ENCODE peak calls at places on chromosomes 16 and 17, in six cellular contexts. Q, P, T, F, D and N are unnamed samples. For H3K4me1, the result is how much of the 10 kb centered on the place peaks cover.

GRCh38 chr17:70945386-70945785 is 776.1 kb downstream of the KCNJ2 start:
- DNase-seq in Q (no peak), P (no peak), T (no peak), F (no peak), D (no peak), N (no peak)

GRCh38 chr16:80369138-80369537 is 171.7 kb upstream of the DYNLRB2 start:
- DNase-seq in Q (no peak), P (no peak), T (no peak), F (no peak), D (no peak), N (no peak)

GRCh38 chr16:3020604-3021448 is 658 bp downstream of the TNFRSF12A start:
- DNase-seq in Q (peak), P (peak), T (peak), F (peak), D (peak), N (peak)

GRCh38 chr16:11133344-11133921 is 122.6 kb downstream of the SOCS1 start:
- DNase-seq in Q (peak), P (no peak), T (peak), F (peak), D (peak), N (peak)

GRCh38 chr16:89442990-89443726 is 47.2 kb downstream of the ANKRD11 start:
- DNase-seq in Q (peak), P (peak), T (peak), F (no peak), D (peak), N (no peak)

GRCh38 chr16:53664724-53665345 is 38.8 kb downstream of the RPGRIP1L start:
- DNase-seq in Q (no peak), P (no peak), T (no peak), F (no peak), D (no peak), N (no peak)

GRCh38 chr16:1977875-1978268 is 3.4 kb downstream of the NOXO1 start:
- DNase-seq in Q (no peak), P (no peak), T (no peak), F (no peak), D (no peak), N (no peak)

GRCh38 chr16:75326333-75326732 is 74.9 kb upstream of the BCAR1 start:
- DNase-seq in Q (no peak), P (no peak), T (no peak), F (no peak), D (no peak), N (no peak)

GRCh38 chr16:58339452-58339938 is 44.7 kb upstream of the PRSS54 start:
- DNase-seq in Q (no peak), P (no peak), T (no peak), F (no peak), D (no peak), N (no peak)

GRCh38 chr17:40560592-40561293 is 4.5 kb downstream of the CCR7 start:
- DNase-seq in Q (peak), P (peak), T (no peak), F (no peak), D (peak), N (no peak)

GRCh38 chr16:83952940-83953795 is at the start of gene OSGIN1:
- DNase-seq in Q (peak), P (peak), T (peak), F (peak), D (peak), N (peak)

GRCh38 chr17:67011527-67012175 is 32.7 kb upstream of the CACNG1 start:
- DNase-seq in Q (no peak), P (no peak), T (no peak), F (no peak), D (no peak), N (no peak)

GRCh38 chr16:73304008-73304814 is 256.3 kb upstream of the ZFHX3 start:
- DNase-seq in Q (no peak), P (no peak), T (no peak), F (no peak), D (no peak), N (no peak)
- TF ChIP-seq POLR2A in Q (no peak), P (no peak), T (no peak), F (no peak), D (no peak), N (no peak)

DNA sequence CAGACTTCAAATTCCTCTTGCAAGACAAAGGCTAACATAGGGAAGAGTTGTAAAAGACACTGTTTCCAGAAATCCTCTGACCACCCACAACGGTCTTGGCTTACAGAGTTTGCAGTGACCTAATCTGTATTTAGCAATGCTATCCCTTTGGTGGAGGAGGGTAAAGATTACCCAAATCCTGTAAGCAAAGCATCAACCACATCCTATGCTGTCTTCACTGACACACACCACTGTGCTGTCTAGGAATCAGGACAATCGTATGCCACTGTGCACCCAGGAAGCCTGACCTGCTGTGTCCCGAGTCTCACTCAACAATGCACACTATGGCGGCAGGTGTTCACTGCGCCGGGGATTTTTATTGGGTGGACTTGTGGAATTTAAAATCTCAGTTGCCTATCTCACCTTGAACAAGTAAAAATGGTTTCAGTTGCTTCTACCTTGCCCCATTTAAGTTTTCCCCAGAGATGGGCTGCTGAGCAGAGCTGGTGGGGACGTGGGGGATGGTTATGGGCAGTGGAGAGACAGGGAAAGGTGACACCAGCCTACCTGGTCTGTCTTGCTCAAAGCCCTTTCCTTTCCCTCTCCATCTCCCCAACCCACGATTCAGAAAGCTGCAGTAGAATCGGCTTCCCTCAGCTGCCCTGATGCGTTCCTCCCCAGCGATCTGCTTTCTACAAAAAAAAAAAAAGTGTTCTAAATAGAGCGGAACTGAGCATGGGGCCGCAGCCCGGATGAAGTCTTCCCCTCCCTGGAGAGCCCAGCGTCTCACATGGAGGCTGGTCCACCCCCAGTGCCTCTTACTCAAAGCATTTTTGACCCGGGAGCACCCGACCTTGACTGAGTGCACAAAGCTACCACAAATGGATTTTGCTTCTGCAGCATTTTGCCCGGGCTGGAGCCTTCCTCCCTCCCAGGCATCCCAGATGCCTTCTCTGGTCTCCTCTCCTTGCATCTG is 271.5 kb downstream of the SOX9 start:
- DNase-seq in Q (no peak), P (no peak), T (no peak), F (no peak), D (no peak), N (no peak)
- H3K4me1 ChIP-seq in Q (under half), P (under half), T (under half), F (under half), D (under half), N (under half)

GRCh38 chr16:31428277-31428597 is at the start of gene COX6A2:
- DNase-seq in Q (no peak), P (no peak), T (no peak), F (no peak), D (no peak), N (peak)
- TF ChIP-seq POLR2A in Q (no peak), P (no peak), T (no peak), F (no peak), D (no peak), N (no peak)

DNA sequence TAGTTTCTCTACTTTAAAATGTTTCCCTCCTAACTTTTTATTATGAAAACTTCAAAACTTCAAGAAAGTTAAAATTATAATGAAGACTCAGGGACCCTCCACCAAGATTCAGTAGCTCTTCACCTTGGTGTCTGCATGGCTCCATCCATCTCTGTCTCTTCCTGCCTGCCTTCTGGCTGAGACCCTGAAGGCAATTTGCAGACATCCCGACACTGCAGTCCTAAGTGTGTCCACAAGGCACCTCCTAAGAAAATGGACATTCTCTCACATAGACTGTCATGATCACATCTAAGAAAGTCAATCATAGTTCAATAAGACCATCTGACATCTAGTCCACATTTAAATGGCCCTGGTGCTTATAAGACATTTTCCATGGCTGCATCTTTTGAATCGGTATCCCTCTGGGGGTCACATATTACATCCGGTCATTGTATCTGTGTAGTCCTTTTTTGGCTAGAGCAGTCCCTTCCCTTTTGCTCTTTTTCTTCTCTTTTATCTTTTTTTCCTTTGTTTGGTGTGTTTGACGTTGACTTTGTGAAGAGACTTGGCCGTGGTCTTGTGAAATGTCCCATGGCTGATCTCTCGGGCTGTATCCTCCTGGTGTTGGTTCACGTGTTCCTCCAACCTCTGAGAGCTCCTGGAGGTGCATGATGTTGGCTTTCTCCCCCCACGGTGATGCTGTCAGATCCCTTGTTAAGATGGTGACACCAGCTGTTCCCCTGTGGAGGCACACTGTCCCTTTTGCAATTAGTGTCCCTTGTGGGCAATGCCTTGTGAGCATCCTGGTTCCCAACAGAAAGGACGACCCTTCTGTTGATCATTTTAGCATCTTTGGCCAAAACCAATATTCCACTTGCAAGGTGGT is 5.0 kb upstream of the TNFRSF13B start:
- DNase-seq in Q (no peak), P (no peak), T (no peak), F (no peak), D (no peak), N (no peak)
- H3K4me1 ChIP-seq in Q (under half), P (under half), T (under half), F (under half), D (under half), N (under half)

GRCh38 chr17:78696016-78696992 is 85.8 kb downstream of the CYTH1 start:
- DNase-seq in Q (no peak), P (no peak), T (no peak), F (no peak), D (no peak), N (no peak)
- TF ChIP-seq POLR2A in Q (no peak), P (no peak), T (no peak), F (no peak), D (no peak), N (no peak)

DNA sequence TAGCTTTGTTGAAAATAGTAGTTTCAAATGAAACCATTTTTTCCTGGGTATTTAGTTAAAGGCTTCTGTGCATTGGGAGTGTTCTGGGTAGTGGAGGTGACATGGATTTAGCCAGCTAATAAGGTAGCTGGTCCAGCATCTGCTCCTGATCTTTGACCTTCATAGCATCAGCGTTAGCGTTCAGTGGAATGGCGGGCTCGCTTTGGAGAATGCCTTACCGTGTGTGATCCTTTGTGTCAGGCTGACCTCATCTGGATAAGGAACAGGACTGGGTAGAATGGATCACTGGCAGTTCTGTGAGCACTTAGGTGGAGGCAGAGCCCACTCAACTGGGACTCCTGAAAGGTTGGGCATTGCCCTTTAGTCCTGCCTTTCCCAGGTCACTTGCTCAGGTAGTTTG is 3.7 kb downstream of the SAP30BP start:
- DNase-seq in Q (no peak), P (peak), T (no peak), F (no peak), D (no peak), N (no peak)
- H3K4me1 ChIP-seq in Q (under half), P (half or more), T (under half), F (under half), D (under half), N (under half)

DNA sequence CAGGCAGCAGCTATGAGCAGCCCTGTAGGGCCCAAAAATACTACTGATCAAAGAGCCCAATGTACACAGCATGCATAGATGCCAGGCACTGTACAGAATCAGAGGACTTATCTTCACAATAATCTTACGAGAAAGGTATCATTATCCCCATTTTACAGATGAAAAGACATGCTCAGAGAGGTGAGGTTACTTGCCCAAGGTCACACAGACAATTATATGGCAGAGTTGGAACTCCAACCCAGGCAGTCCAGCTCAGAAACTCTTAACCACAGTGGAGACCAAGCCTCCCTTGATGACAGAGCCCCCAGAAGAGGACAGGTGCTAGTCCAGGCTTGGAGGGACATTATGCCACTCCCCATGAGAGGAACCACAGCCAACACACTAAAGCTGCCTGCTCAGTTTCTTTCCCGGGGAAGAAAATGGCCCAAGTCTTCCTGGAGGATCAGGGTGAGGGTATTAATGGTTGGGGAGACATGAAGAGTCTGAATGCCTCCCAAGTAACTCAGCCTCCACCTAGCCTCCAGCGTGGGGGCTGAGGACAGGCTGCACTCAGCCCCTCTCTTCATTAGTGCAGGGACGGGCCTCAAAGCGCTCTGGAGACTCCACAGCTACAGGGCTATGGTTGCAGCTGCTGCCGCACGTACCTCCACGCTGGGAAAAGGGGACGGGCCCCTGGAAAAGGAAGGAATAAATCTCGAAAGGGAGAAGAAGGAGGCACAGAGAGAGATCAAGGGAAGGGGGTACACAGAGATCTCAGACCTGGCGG is 820 bp downstream of the UNC119 start:
- DNase-seq in Q (no peak), P (peak), T (no peak), F (no peak), D (no peak), N (no peak)
- TF ChIP-seq POLR2A in Q (no peak), P (no peak), T (no peak), F (no peak), D (no peak), N (no peak)